ENCODE peak calls at places on chromosomes 4 and X, in five cellular contexts. C is stomach; K is stimulated activated CD8-positive, alpha-beta memory T cell treated with anti-CD3 and anti-CD28 coated beads, Interleukin-7, amount 100 ng/mL, for 24 hours; A is stimulated activated CD4-positive, alpha-beta T cell treated with anti-CD3 and anti-CD28 coated beads, TNF-alpha, amount 100 ng/mL, for 4 hours; Q is foreskin melanocyte. I is an unnamed sample.

GRCh38 chrX:85627363-85627762 is 247.9 kb upstream of the POF1B start:
- DNase-seq in C (no peak), K (no peak), A (no peak), Q (no peak), I (peak)

GRCh38 chr4:89254847-89255246 is 52.8 kb downstream of the GPRIN3 start:
- DNase-seq in C (peak), K (no peak), A (peak), Q (no peak), I (peak)

GRCh38 chrX:30513284-30513683 is 64.3 kb downstream of the TASL start:
- DNase-seq in C (no peak), K (no peak), A (no peak), Q (no peak), I (no peak)

GRCh38 chr4:108540536-108540935 is 79.8 kb upstream of the RPL34 start:
- DNase-seq in C (no peak), K (no peak), A (no peak), Q (peak), I (peak)

GRCh38 chr4:169241480-169241879 is 29.3 kb downstream of the SH3RF1 start:
- DNase-seq in C (no peak), K (no peak), A (no peak), Q (no peak), I (no peak)

GRCh38 chr4:72136429-72136828 is 104.6 kb downstream of the NPFFR2 start:
- DNase-seq in C (no peak), K (no peak), A (no peak), Q (no peak), I (no peak)

GRCh38 chr4:53003959-53004358 is 141.8 kb downstream of the RASL11B start:
- DNase-seq in C (no peak), K (no peak), A (no peak), Q (no peak), I (no peak)

GRCh38 chrX:39766085-39766726 is 331.6 kb downstream of the BCOR start:
- DNase-seq in C (no peak), K (no peak), A (no peak), Q (no peak), I (no peak)

GRCh38 chr4:53633608-53634007 is 42.3 kb upstream of the LNX1 start:
- DNase-seq in C (no peak), K (no peak), A (no peak), Q (no peak), I (no peak)

GRCh38 chr4:147078875-147079658 is 133.4 kb upstream of the TTC29 start:
- DNase-seq in C (no peak), K (no peak), A (no peak), Q (peak), I (no peak)

I was measured in bronchial epithelial cell.